ENCODE peak calls at places on chromosome 19, in five cellular contexts. Z, C, P, O and F are unnamed samples.

GRCh38 chr19:11142528-11143171 is 12.9 kb downstream of the SPC24 start:
- DNase-seq in C (peak), P (peak), Z (peak), O (peak), F (peak)

GRCh38 chr19:38665950-38666661 is 18.7 kb downstream of the ACTN4 start:
- DNase-seq in O (peak), C (peak), P (peak), Z (peak), F (peak)

GRCh38 chr19:10269333-10270179 is 1.4 kb upstream of the ICAM1 start:
- DNase-seq in C (peak), Z (peak), P (peak), O (peak), F (peak)

GRCh38 chr19:31461814-31462539 is 112.7 kb upstream of the TSHZ3 start:
- DNase-seq in C (no peak), P (no peak), O (peak), Z (no peak), F (peak)

GRCh38 chr19:18949858-18950257 is 8.8 kb upstream of the HOMER3 start:
- DNase-seq in Z (no peak), O (no peak), C (no peak), P (no peak), F (no peak)

GRCh38 chr19:3778899-3779723 is 7.1 kb downstream of the MATK start:
- DNase-seq in Z (no peak), O (no peak), C (no peak), P (no peak), F (no peak)

GRCh38 chr19:33344210-33344609 is 29.3 kb upstream of the CEBPG start:
- DNase-seq in O (peak), C (peak), Z (no peak), P (no peak), F (peak)

GRCh38 chr19:18322318-18322758 is 538 bp downstream of the LSM4 start:
- DNase-seq in P (no peak), Z (peak), C (no peak), O (peak), F (peak)

GRCh38 chr19:37217533-37217854 is 520 bp upstream of the ZNF383 start:
- DNase-seq in P (no peak), O (no peak), C (no peak), Z (no peak), F (no peak)

GRCh38 chr19:4379383-4380253 is 20.7 kb downstream of the SH3GL1 start:
- DNase-seq in C (no peak), P (peak), Z (no peak), O (no peak), F (peak)

GRCh38 chr19:11450570-11451326 is 15.3 kb downstream of the PRKCSH start:
- DNase-seq in O (no peak), P (no peak), Z (no peak), C (no peak), F (no peak)

GRCh38 chr19:16850133-16850532 is 20.9 kb downstream of the SIN3B start:
- DNase-seq in P (no peak), Z (no peak), O (peak), C (no peak), F (no peak)

GRCh38 chr19:3065675-3066357 is 3.5 kb upstream of the TLE5 start:
- DNase-seq in Z (no peak), P (no peak), O (no peak), C (no peak), F (no peak)

GRCh38 chr19:39828015-39828633 is 5.8 kb downstream of the DYRK1B start:
- DNase-seq in O (no peak), C (no peak), Z (no peak), P (no peak), F (no peak)

GRCh38 chr19:29667941-29668340 is 2.7 kb downstream of the PLEKHF1 start:
- DNase-seq in O (no peak), Z (no peak), P (peak), C (no peak), F (no peak)

GRCh38 chr19:751501-752341 is 809 bp downstream of the MISP start:
- DNase-seq in O (peak), Z (no peak), C (no peak), P (no peak), F (peak)

GRCh38 chr19:10566658-10567410 is 1.0 kb upstream of the KRI1 start:
- DNase-seq in P (no peak), Z (peak), C (no peak), O (no peak), F (no peak)

GRCh38 chr19:17654993-17655392 is 33.2 kb downstream of the UNC13A start:
- DNase-seq in O (no peak), Z (no peak), C (no peak), P (no peak), F (no peak)

GRCh38 chr19:10719466-10719961 is 1.6 kb downstream of the DNM2 start:
- DNase-seq in C (no peak), Z (no peak), O (no peak), P (no peak), F (no peak)

GRCh38 chr19:47097396-47098217 is 16.0 kb downstream of the ZC3H4 start:
- DNase-seq in C (no peak), O (peak), Z (peak), P (no peak), F (no peak)

GRCh38 chr19:45498411-45499195 is at the start of gene PPM1N:
- DNase-seq in P (peak), O (no peak), C (no peak), Z (no peak), F (no peak)

GRCh38 chr19:46959962-46960556 is 59.6 kb upstream of the NPAS1 start:
- DNase-seq in C (no peak), Z (no peak), O (no peak), P (no peak), F (no peak)

GRCh38 chr19:48398329-48399235 is 5.1 kb downstream of the GRIN2D start:
- DNase-seq in P (peak), O (peak), C (peak), Z (peak), F (peak)

GRCh38 chr19:19550972-19551861 is 13.2 kb downstream of the CILP2 start:
- DNase-seq in O (no peak), P (no peak), Z (no peak), C (no peak), F (no peak)

GRCh38 chr19:44807162-44807561 is 1.7 kb upstream of the BCAM start:
- DNase-seq in O (no peak), Z (no peak), P (peak), C (no peak), F (no peak)

GRCh38 chr19:52962394-52963228 is at the start of gene ZNF816:
- DNase-seq in P (peak), C (peak), Z (peak), O (peak), F (peak)

GRCh38 chr19:10815969-10816635 is 19.9 kb downstream of the TMED1 start:
- DNase-seq in C (no peak), O (peak), Z (no peak), P (no peak), F (no peak)

GRCh38 chr19:49056101-49056901 is 1.2 kb downstream of the CGB7 start:
- DNase-seq in C (peak), Z (peak), O (peak), P (peak), F (peak)

GRCh38 chr19:45211751-45212381 is 33.3 kb downstream of the BLOC1S3 start:
- DNase-seq in C (peak), P (peak), O (peak), Z (no peak), F (no peak)

GRCh38 chr19:23665651-23666410 is 21.2 kb downstream of the ZNF675 start:
- DNase-seq in Z (no peak), O (no peak), C (no peak), P (no peak), F (no peak)

GRCh38 chr19:613732-614567 is 19.4 kb downstream of the POLRMT start:
- DNase-seq in O (no peak), Z (no peak), P (no peak), C (no peak), F (no peak)

GRCh38 chr19:3520166-3521103 is 14.3 kb downstream of the FZR1 start:
- DNase-seq in C (no peak), O (no peak), Z (peak), P (peak), F (no peak)

GRCh38 chr19:6967962-6968361 is 53.3 kb downstream of the MBD3L2B start:
- DNase-seq in P (no peak), O (no peak), C (no peak), Z (no peak), F (no peak)

GRCh38 chr19:6963259-6963852 is 57.9 kb downstream of the MBD3L2B start:
- DNase-seq in Z (no peak), O (no peak), C (no peak), P (no peak), F (no peak)

GRCh38 chr19:6969490-6969889 is 51.7 kb downstream of the MBD3L2B start:
- DNase-seq in Z (no peak), C (no peak), P (no peak), O (no peak), F (no peak)

GRCh38 chr19:6958786-6959185 is 62.4 kb downstream of the MBD3L2B start:
- DNase-seq in O (no peak), C (no peak), Z (no peak), P (no peak), F (no peak)

GRCh38 chr19:6963937-6964336 is 57.3 kb downstream of the MBD3L2B start:
- DNase-seq in O (no peak), Z (no peak), P (no peak), C (no peak), F (no peak)
- TF ChIP-seq CTCF in O (peak), Z (no peak), P (peak), C (no peak), F (peak)

GRCh38 chr19:55175117-55175867 is 4.8 kb downstream of the SYT5 start:
- DNase-seq in C (no peak), O (no peak), P (no peak), Z (no peak), F (no peak)

GRCh38 chr19:55181740-55182139 is 1.7 kb upstream of the SYT5 start:
- DNase-seq in C (no peak), Z (no peak), O (no peak), P (no peak), F (no peak)

GRCh38 chr19:55176116-55176515 is 4.0 kb downstream of the SYT5 start:
- DNase-seq in P (no peak), O (no peak), C (no peak), Z (no peak), F (no peak)

GRCh38 chr19:55178781-55179569 is 1.1 kb downstream of the SYT5 start:
- DNase-seq in Z (peak), O (peak), P (peak), C (peak), F (peak)

DNA sequence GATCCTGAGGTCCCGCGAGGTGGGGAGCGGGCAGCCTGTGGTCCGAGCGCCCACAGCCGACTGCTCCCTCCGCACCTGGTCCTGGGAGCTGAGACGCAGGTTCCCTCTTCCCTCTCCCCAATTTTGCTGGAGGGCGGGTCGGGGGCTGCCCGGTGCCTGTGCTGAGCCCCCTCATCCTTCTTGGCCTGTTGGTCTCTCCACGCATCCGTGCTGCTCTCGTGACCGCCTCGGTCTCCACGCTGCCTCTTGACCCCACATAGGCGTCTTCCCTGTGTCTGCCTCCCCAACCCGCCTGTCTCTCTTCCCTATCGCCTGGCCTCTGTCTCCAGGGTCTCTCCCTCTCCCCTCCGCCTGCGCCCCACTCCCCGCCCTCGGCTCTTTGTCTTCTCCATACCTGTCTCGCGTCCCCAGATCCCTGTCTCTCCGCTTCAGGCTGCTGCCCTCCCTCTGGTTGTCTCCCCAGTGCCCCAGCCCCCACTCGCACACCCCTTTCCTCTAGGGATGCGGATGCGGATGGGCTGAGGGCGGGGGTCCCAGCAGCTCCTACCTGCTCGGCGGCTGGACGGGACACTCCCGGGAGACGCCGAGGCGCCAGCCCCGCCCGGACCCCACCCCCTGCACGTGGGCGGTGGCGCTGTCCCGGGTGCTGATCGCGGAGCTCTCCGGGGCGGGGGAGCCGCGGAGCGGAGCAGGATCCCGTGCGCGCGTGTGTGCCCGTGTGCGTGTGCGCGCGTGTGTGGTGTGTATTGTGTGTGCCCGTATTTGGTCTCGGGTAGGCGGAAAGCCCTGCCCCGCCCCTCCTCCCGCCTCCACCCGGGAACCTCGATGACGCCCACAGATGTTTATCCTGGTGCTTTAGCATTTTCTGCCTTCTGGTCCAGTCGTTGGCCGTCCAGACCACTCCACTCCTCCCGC is at the start of gene SYT5:
- DNase-seq in O (no peak), P (no peak), C (no peak), Z (no peak), F (peak)
- H3K4me3 ChIP-seq in O (peak), P (peak), C (no peak), Z (peak), F (peak)

GRCh38 chr19:51341066-51341465 is 873 bp downstream of the VSIG10L start:
- DNase-seq in C (no peak), O (no peak), Z (no peak), P (no peak), F (no peak)

GRCh38 chr19:51339313-51339686 is 2.6 kb downstream of the VSIG10L start:
- DNase-seq in C (no peak), P (no peak), O (no peak), Z (no peak), F (no peak)

GRCh38 chr19:51338563-51339312 is 3.2 kb downstream of the VSIG10L start:
- DNase-seq in Z (peak), P (peak), O (peak), C (peak), F (peak)

GRCh38 chr19:51337861-51338562 is 3.9 kb downstream of the VSIG10L start:
- DNase-seq in P (no peak), O (no peak), Z (no peak), C (no peak), F (no peak)

DNA sequence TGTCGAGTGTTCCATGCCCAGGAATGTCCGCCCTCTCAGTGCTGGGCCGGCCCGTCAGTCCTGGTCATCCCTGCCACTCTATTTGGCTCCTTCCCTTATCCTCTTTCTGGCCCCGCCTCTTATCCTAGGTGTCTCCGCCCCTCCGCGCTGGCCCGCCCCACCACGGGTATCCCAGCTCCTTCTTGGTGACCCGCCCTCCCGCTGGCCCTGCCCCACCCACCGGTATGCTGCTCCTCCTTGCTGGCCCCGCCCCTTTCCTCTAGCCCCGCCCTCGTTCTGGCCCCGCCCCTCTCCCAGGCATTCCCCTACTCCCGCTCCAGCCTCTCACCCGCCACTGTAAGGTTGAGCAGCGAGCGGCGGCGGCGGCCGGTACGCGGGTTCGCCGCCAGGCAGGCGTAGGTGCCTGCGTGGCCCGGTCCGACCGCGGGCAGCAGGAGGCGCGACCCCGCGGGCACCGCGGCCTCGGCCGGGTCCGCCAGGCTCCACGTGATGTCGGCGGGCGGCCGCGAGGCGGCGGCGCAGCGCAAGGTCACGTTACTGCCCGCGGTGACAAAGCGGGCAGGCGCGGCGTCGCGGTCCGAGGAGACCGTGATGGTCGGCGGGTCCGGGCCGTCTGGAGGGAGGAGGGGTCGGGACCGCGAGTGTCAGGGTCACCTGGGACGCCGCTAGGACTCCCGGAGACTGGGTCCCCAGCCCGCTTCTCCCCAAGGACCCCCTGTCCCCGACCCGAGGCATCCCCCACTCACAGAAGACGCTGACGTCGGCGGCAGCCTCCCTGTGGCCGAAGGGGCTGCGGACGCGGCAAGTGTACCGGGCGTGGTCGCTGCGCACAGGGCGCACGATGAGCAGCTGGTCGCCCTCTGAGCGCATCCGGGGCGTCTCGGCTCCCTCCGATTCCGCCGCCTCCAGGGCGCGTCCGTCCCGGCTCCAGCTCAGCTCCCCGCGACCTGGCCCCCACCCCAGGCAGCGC is 2.0 kb downstream of the VSIG10L start:
- DNase-seq in C (peak), O (peak), Z (peak), P (peak), F (peak)
- TF ChIP-seq CTCF in C (no peak), O (peak), Z (no peak), P (peak), F (no peak)

GRCh38 chr19:13002389-13002898 is 7.2 kb downstream of the NFIX start:
- DNase-seq in P (peak), Z (peak), C (no peak), O (no peak), F (no peak)

GRCh38 chr19:13004273-13004672 is 9.0 kb downstream of the NFIX start:
- DNase-seq in Z (no peak), O (no peak), P (no peak), C (no peak), F (no peak)

GRCh38 chr19:13001166-13001501 is 5.9 kb downstream of the NFIX start:
- DNase-seq in Z (no peak), O (no peak), P (no peak), C (no peak), F (no peak)

GRCh38 chr19:13002970-13003540 is 7.8 kb downstream of the NFIX start:
- DNase-seq in C (no peak), O (no peak), Z (no peak), P (no peak), F (no peak)

GRCh38 chr19:13001502-13002388 is 6.5 kb downstream of the NFIX start:
- DNase-seq in C (peak), P (no peak), Z (peak), O (peak), F (peak)
- H3K4me3 ChIP-seq in C (peak), P (peak), Z (peak), O (peak), F (no peak)

DNA sequence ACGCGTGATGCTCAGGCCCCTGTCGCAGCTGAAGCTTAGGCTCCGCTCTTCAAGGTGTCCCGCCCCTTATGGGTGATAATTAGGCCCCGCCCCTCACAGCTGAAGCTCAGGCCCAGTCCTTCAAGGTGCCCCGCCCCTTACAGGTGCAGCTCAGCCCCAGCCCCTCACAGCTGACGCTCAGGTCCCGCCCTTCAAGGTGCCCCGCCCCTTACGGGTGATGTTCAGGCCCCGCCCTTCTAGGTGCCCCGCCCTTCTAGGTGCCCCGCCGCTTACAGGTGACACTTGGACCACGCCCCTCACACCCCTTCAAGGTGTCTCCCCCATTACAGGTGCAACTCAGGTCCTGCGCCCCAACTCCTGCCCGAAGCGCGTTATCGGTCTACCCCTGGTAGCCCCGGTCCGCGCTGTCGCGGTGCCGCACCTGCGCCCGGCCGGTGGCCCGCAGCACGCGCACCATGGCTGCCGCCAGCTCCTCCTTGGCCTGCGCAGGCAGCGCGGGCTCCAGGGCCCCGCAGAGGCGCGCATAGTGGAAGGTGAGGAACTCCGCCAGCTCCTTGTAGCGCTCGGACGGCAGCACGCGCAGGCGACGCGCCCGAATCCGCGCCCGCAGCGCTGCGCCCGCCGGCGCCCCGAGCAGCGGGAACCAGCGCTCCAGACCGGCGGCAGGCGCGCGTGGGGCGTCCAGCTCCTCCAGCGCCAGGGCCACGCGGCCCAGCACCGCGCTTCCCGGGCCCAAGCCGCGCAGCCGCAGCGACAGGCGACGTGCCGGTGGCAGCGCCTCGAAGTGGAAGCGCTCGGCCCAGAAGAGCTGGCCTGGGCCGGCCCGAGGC is 7.3 kb downstream of the RASAL3 start:
- DNase-seq in O (no peak), Z (no peak), C (no peak), P (no peak), F (no peak)
- TF ChIP-seq CTCF in O (no peak), Z (no peak), C (no peak), P (no peak), F (no peak)

DNA sequence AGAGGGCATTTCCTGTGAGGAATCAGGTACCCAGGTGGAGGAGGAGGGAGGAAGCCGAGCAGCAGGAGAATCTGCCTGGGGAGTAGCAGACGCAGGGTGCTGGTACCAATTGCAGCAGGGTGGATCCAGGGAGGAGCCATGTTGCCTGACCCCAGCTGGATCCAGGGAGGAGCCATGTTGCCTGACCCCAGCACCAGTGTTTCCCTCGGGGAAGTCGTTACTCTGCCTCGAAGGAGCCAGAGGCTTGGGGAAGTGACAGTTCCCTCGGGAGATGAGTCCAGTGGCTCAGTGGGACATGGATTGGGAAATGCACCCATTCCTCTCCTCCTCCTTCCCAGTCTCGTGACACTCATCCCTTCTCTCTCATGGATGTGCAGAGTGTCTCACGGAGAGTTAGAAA is 31.5 kb downstream of the LAIR2 start:
- DNase-seq in O (no peak), C (no peak), Z (no peak), P (no peak), F (no peak)
- H3K4me3 ChIP-seq in O (no peak), C (no peak), Z (no peak), P (no peak), F (no peak)